ENCODE peak calls at places on chromosomes 12 and 14, in five cellular contexts. One of them, this sample, is unnamed.

GRCh38 chr12:116931665-116932064 is 20.9 kb downstream of the FBXW8 start:
- DNase-seq in activated naive CD4-positive, alpha-beta T cell treated with Interleukin-2 at 50 U/mL for 16 hours: no peak
- DNase-seq in HTR-8/SVneo: no peak
- DNase-seq in ELR: peak
- DNase-seq in amygdala: no peak
- DNase-seq in this sample: no peak

GRCh38 chr14:95098984-95099599 is 58.2 kb downstream of the DICER1 start:
- DNase-seq in activated naive CD4-positive, alpha-beta T cell treated with Interleukin-2 at 50 U/mL for 16 hours: peak
- DNase-seq in HTR-8/SVneo: peak
- DNase-seq in ELR: peak
- DNase-seq in amygdala: peak
- DNase-seq in this sample: peak

GRCh38 chr12:127810026-127810425 is 456.9 kb upstream of the TMEM132C start:
- DNase-seq in activated naive CD4-positive, alpha-beta T cell treated with Interleukin-2 at 50 U/mL for 16 hours: no peak
- DNase-seq in HTR-8/SVneo: peak
- DNase-seq in ELR: peak
- DNase-seq in amygdala: no peak
- DNase-seq in this sample: no peak

GRCh38 chr14:30610719-30611388 is 11.3 kb upstream of the SCFD1 start:
- DNase-seq in activated naive CD4-positive, alpha-beta T cell treated with Interleukin-2 at 50 U/mL for 16 hours: no peak
- DNase-seq in HTR-8/SVneo: peak
- DNase-seq in ELR: peak
- DNase-seq in amygdala: peak
- DNase-seq in this sample: no peak

GRCh38 chr14:69845050-69845581 is 34.1 kb upstream of the SMOC1 start:
- DNase-seq in activated naive CD4-positive, alpha-beta T cell treated with Interleukin-2 at 50 U/mL for 16 hours: no peak
- DNase-seq in HTR-8/SVneo: no peak
- DNase-seq in ELR: no peak
- DNase-seq in amygdala: no peak
- DNase-seq in this sample: no peak

GRCh38 chr12:26119391-26119981 is 5.4 kb downstream of the BHLHE41 start:
- DNase-seq in activated naive CD4-positive, alpha-beta T cell treated with Interleukin-2 at 50 U/mL for 16 hours: no peak
- DNase-seq in HTR-8/SVneo: no peak
- DNase-seq in ELR: peak
- DNase-seq in amygdala: no peak
- DNase-seq in this sample: no peak

GRCh38 chr14:74190910-74191575 is 48.2 kb upstream of the VSX2 start:
- DNase-seq in activated naive CD4-positive, alpha-beta T cell treated with Interleukin-2 at 50 U/mL for 16 hours: no peak
- DNase-seq in HTR-8/SVneo: no peak
- DNase-seq in ELR: no peak
- DNase-seq in amygdala: no peak
- DNase-seq in this sample: no peak

GRCh38 chr12:74889563-74890236 is 319.9 kb downstream of the KCNC2 start:
- DNase-seq in activated naive CD4-positive, alpha-beta T cell treated with Interleukin-2 at 50 U/mL for 16 hours: no peak
- DNase-seq in HTR-8/SVneo: peak
- DNase-seq in ELR: peak
- DNase-seq in amygdala: no peak
- DNase-seq in this sample: no peak

GRCh38 chr12:104462931-104463339 is 6.2 kb downstream of the CHST11 start:
- DNase-seq in activated naive CD4-positive, alpha-beta T cell treated with Interleukin-2 at 50 U/mL for 16 hours: peak
- DNase-seq in HTR-8/SVneo: no peak
- DNase-seq in ELR: no peak
- DNase-seq in amygdala: no peak
- DNase-seq in this sample: peak

GRCh38 chr14:50403433-50403832 is 6.8 kb upstream of the CDKL1 start:
- DNase-seq in activated naive CD4-positive, alpha-beta T cell treated with Interleukin-2 at 50 U/mL for 16 hours: no peak
- DNase-seq in HTR-8/SVneo: no peak
- DNase-seq in ELR: peak
- DNase-seq in amygdala: no peak
- DNase-seq in this sample: no peak

This sample was measured in activated naive CD8-positive, alpha-beta T cell treated with anti-CD3 and anti-CD28 coated beads for 36 hours.